ENCODE peak calls at places on chromosomes 4 and X, in five cellular contexts. W, E, D, G and U are unnamed samples.
A peak's percentile ranks its signal among the peaks of the same experiment; 100 is the strongest.

GRCh38 chr4:101136373-101137370 is 210.7 kb downstream of the PPP3CA start:
- DNase-seq in E (no peak), G (no peak), D (no peak), W (no peak), U (no peak)

GRCh38 chrX:149462849-149463248 is 42.3 kb downstream of the IDS start:
- DNase-seq in W (no peak), D (peak; percentile 80), E (no peak), G (no peak), U (no peak)

GRCh38 chrX:17826609-17827496 is 34.2 kb downstream of the RAI2 start:
- DNase-seq in D (no peak), E (no peak), W (no peak), G (no peak), U (no peak)

GRCh38 chr4:183350317-183351071 is 28.3 kb upstream of the CLDN24 start:
- DNase-seq in W (no peak), E (no peak), D (peak; percentile 91), G (peak; percentile 49), U (no peak)

GRCh38 chr4:1726146-1726934 is 5.0 kb downstream of the TACC3 start:
- DNase-seq in W (peak; percentile 96), D (peak; percentile 76), G (peak; percentile 66), E (peak; percentile 98), U (peak; percentile 86)

GRCh38 chr4:105666693-105667092 is 41.8 kb downstream of the INTS12 start:
- DNase-seq in G (no peak), E (no peak), D (peak; percentile 9), W (no peak), U (peak; percentile 36)

GRCh38 chr4:38378478-38378877 is 285.5 kb upstream of the KLF3 start:
- DNase-seq in E (no peak), D (no peak), G (no peak), W (no peak), U (no peak)

GRCh38 chrX:143121471-143121870 is 95.7 kb downstream of the SPANXN4 start:
- DNase-seq in G (no peak), E (no peak), D (no peak), W (no peak), U (no peak)

GRCh38 chrX:142244568-142244967 is 39.5 kb upstream of the MAGEC2 start:
- DNase-seq in D (no peak), W (no peak), G (no peak), E (no peak), U (no peak)

GRCh38 chr4:39383690-39384089 is 17.5 kb upstream of the RFC1 start:
- DNase-seq in G (no peak), E (no peak), W (no peak), D (no peak), U (no peak)

GRCh38 chrX:139831689-139832456 is 101.0 kb downstream of the ATP11C start:
- DNase-seq in G (peak; percentile 54), D (peak; percentile 68), E (no peak), W (no peak), U (no peak)

GRCh38 chr4:15811703-15812325 is 33.7 kb downstream of the CD38 start:
- DNase-seq in G (no peak), E (no peak), W (no peak), D (no peak), U (no peak)

GRCh38 chr4:26326791-26327190 is 6.0 kb downstream of the RBPJ start:
- DNase-seq in W (no peak), D (peak; percentile 96), G (peak; percentile 57), E (no peak), U (no peak)

GRCh38 chrX:150569155-150569477 is 695 bp downstream of the MTM1 start:
- DNase-seq in W (no peak), G (no peak), D (peak; percentile 35), E (no peak), U (no peak)

GRCh38 chr4:36189511-36190226 is 54.6 kb downstream of the ARAP2 start:
- DNase-seq in W (no peak), E (no peak), D (no peak), G (no peak), U (peak; percentile 25)

GRCh38 chrX:71053217-71053621 is 14.9 kb downstream of the SNX12 start:
- DNase-seq in G (no peak), D (no peak), E (no peak), W (peak; percentile 33), U (peak; percentile 47)

GRCh38 chr4:90245837-90246236 is 118.6 kb downstream of the CCSER1 start:
- DNase-seq in W (no peak), D (no peak), G (no peak), E (no peak), U (no peak)

GRCh38 chr4:55866973-55867574 is 13.6 kb downstream of the EXOC1 start:
- DNase-seq in D (peak; percentile 70), E (no peak), G (peak; percentile 9), W (no peak), U (peak; percentile 19)

GRCh38 chrX:33190016-33190415 is 21.3 kb downstream of the DMD start:
- DNase-seq in G (no peak), W (no peak), E (no peak), D (no peak), U (no peak)

GRCh38 chr4:3283916-3284315 is 8.9 kb upstream of the RGS12 start:
- DNase-seq in D (no peak), G (no peak), E (no peak), W (no peak), U (no peak)

GRCh38 chrX:109848451-109849050 is 115.5 kb upstream of the ACSL4 start:
- DNase-seq in G (no peak), E (no peak), D (no peak), W (no peak), U (no peak)

GRCh38 chrX:154417157-154417556 is 5.8 kb downstream of the TAFAZZIN start:
- DNase-seq in G (no peak), D (no peak), E (no peak), W (no peak), U (no peak)

GRCh38 chr4:108272566-108272965 is 103.8 kb upstream of the LEF1 start:
- DNase-seq in G (no peak), D (peak; percentile 3), E (no peak), W (no peak), U (no peak)

GRCh38 chrX:100652266-100652665 is 8.3 kb downstream of the SRPX2 start:
- DNase-seq in W (no peak), G (no peak), E (no peak), D (no peak), U (no peak)

GRCh38 chr4:173264245-173264959 is 69.8 kb downstream of the HMGB2 start:
- DNase-seq in W (peak; percentile 21), E (peak; percentile 62), G (peak; percentile 80), D (peak; percentile 73), U (no peak)

GRCh38 chr4:165726831-165727230 is 146.2 kb upstream of the TLL1 start:
- DNase-seq in D (no peak), E (no peak), G (no peak), W (no peak), U (no peak)

GRCh38 chrX:14718403-14718802 is 154.5 kb downstream of the FANCB start:
- DNase-seq in G (no peak), D (no peak), W (no peak), E (no peak), U (no peak)

GRCh38 chr4:3418029-3418762 is 23.6 kb upstream of the HGFAC start:
- DNase-seq in E (peak; percentile 56), G (no peak), W (no peak), D (no peak), U (no peak)

GRCh38 chr4:169340834-169341233 is 70.1 kb upstream of the SH3RF1 start:
- DNase-seq in G (no peak), D (no peak), W (no peak), E (no peak), U (no peak)

GRCh38 chr4:142883433-142883832 is 37.3 kb upstream of the INPP4B start:
- DNase-seq in W (peak; percentile 28), G (peak; percentile 4), D (no peak), E (no peak), U (no peak)

GRCh38 chrX:78329486-78329885 is 2.1 kb upstream of the CYSLTR1 start:
- DNase-seq in G (no peak), W (no peak), D (no peak), E (no peak), U (no peak)

DNA sequence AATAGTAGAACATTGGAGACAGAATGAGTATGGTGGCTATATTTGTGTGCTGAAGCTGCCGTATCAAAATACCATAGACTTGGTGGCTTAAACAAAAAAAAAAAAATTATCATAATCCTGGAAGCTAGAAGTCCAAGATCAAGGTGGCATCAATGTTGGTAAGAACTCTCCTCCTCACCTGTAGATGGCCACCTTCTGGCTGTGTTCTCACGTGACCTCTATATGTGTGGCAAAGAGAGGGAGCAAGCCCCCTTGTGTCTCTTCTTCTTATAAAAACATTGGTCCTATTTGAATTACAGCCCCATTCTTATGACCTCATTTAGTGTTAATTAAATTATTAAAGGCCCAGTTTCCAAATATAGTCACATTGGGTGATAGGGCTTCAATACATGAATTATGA is 1640.9 kb upstream of the PCDH7 start:
- DNase-seq in D (no peak), G (no peak), E (no peak), W (no peak), U (no peak)
- TF ChIP-seq CTCF in D (no peak), G (no peak), E (no peak), W (no peak), U (no peak)

GRCh38 chr4:23333946-23334878 is 555.6 kb downstream of the PPARGC1A start:
- DNase-seq in W (no peak), D (peak; percentile 61), E (no peak), G (peak; percentile 10), U (no peak)
- TF ChIP-seq CTCF in W (no peak), D (no peak), E (no peak), G (no peak), U (peak; percentile 35)

DNA sequence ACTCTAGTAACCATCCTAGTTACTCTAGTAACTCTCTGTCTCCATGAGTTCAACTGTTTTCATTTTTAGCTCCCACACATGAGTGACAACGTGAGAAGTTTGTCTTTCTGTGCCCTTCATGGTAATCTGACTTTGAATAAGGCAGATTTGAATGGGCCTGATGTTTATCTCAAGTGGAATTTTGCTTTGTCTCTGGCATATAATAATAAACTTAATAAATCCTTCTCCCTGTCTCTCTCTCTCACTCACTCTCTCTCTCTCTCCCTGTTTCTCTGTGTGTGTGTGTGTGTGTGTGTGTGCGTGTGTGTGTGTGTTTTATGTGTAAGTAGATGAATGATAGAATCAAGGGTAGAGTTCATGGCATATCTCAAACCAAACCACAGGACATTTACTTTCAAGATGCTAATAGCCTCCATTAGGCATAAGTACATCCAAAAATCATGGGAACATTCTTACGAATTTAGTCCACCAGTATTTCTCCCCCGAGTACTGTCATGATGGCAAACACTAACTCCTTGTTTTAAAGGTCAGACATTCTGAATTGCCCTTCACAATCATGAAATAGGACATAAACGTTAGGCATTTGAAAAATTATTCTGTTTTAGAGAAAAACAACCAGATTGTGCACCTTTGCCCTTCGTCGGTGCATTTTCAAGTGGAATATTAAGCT is 193.1 kb downstream of the SPATA18 start:
- DNase-seq in W (no peak), G (no peak), E (no peak), D (no peak), U (no peak)
- TF ChIP-seq CTCF in W (no peak), G (no peak), E (no peak), D (no peak), U (no peak)

GRCh38 chr4:82797048-82797590 is 1.5 kb downstream of the SCD5 start:
- DNase-seq in G (no peak), W (no peak), E (peak; percentile 58), D (no peak), U (peak; percentile 26)

GRCh38 chr4:82801910-82802521 is 3.4 kb upstream of the SCD5 start:
- DNase-seq in E (no peak), W (no peak), D (peak; percentile 36), G (no peak), U (no peak)

GRCh38 chr4:82799006-82799881 is 648 bp upstream of the SCD5 start:
- DNase-seq in G (no peak), D (no peak), W (no peak), E (no peak), U (peak; percentile 48)

GRCh38 chr4:82797591-82798081 is 960 bp downstream of the SCD5 start:
- DNase-seq in D (peak; percentile 44), G (no peak), W (no peak), E (peak; percentile 73), U (peak; percentile 32)

GRCh38 chr4:82798168-82799005 is at the start of gene SCD5:
- DNase-seq in D (peak; percentile 86), G (no peak), W (peak; percentile 35), E (peak; percentile 79), U (peak; percentile 91)
- TF ChIP-seq CTCF in D (no peak), G (no peak), W (no peak), E (no peak), U (no peak)